ENCODE peak calls at places on chromosomes 3 and 15, in seven cellular contexts. N, U, M, P, B, D and I are unnamed samples.

GRCh38 chr3:50295553-50296166 is 3.4 kb upstream of the IFRD2 start:
- DNase-seq in M (no peak), P (no peak), U (no peak), N (no peak), D (no peak), B (no peak), I (no peak)

GRCh38 chr3:16028604-16029003 is 145.9 kb upstream of the GALNT15 start:
- DNase-seq in P (no peak), M (no peak), D (no peak), N (no peak), B (peak; percentile 92), U (no peak), I (no peak)

GRCh38 chr15:80595391-80595790 is 99.7 kb upstream of the ABHD17C start:
- DNase-seq in M (peak; percentile 43), U (no peak), B (no peak), P (no peak), N (no peak), D (no peak), I (no peak)

GRCh38 chr3:43759297-43759782 is 68.6 kb downstream of the ABHD5 start:
- DNase-seq in D (no peak), M (no peak), B (peak; percentile 80), U (no peak), N (peak; percentile 54), P (no peak), I (no peak)

GRCh38 chr3:156389151-156389760 is 165.7 kb downstream of the SSR3 start:
- DNase-seq in D (no peak), M (no peak), B (no peak), P (no peak), N (no peak), U (no peak), I (no peak)

GRCh38 chr3:2643606-2644005 is 466.6 kb downstream of the IL5RA start:
- DNase-seq in N (no peak), P (no peak), M (no peak), D (no peak), U (no peak), B (no peak), I (no peak)

GRCh38 chr3:156298938-156299337 is 178.6 kb downstream of the KCNAB1 start:
- DNase-seq in D (no peak), U (peak; percentile 55), N (no peak), M (peak; percentile 78), B (no peak), P (no peak), I (no peak)

GRCh38 chr3:31016196-31016595 is 121.7 kb upstream of the GADL1 start:
- DNase-seq in U (no peak), B (no peak), M (no peak), P (no peak), N (no peak), D (no peak), I (no peak)

GRCh38 chr15:52042051-52042851 is 23.2 kb downstream of the MAPK6 start:
- DNase-seq in U (no peak), P (no peak), M (no peak), D (no peak), B (peak; percentile 11), N (no peak), I (no peak)

GRCh38 chr15:66151809-66152208 is 101.7 kb downstream of the MEGF11 start:
- DNase-seq in B (no peak), U (no peak), P (no peak), N (no peak), M (no peak), D (no peak), I (no peak)

GRCh38 chr3:142964150-142964498 is 650 bp upstream of the PAQR9 start:
- DNase-seq in D (no peak), P (no peak), M (no peak), B (peak; percentile 40), N (peak; percentile 23), U (no peak), I (no peak)

GRCh38 chr3:42710323-42711021 is 7.9 kb upstream of the HHATL start:
- DNase-seq in N (no peak), B (no peak), M (no peak), U (no peak), P (no peak), D (no peak), I (peak; percentile 2)

GRCh38 chr15:31440754-31441298 is 114.2 kb downstream of the KLF13 start:
- DNase-seq in M (peak; percentile 82), U (no peak), B (peak; percentile 50), N (peak; percentile 32), P (no peak), D (peak; percentile 42), I (peak; percentile 62)

GRCh38 chr3:114351123-114351821 is 57.4 kb downstream of the TIGIT start:
- DNase-seq in M (no peak), N (no peak), D (no peak), P (no peak), B (no peak), U (no peak), I (no peak)

GRCh38 chr3:134754768-134755559 is 40.1 kb upstream of the EPHB1 start:
- DNase-seq in B (peak; percentile 16), N (peak; percentile 36), P (no peak), D (no peak), M (no peak), U (peak; percentile 25), I (no peak)

GRCh38 chr15:49863431-49864205 is 242.8 kb downstream of the DTWD1 start:
- DNase-seq in P (peak; percentile 66), U (no peak), D (no peak), M (no peak), B (peak; percentile 88), N (no peak), I (no peak)

GRCh38 chr3:42780892-42781700 is 8.0 kb upstream of the CCDC13 start:
- DNase-seq in U (peak; percentile 57), D (no peak), M (no peak), P (no peak), N (peak; percentile 79), B (peak; percentile 62), I (no peak)

DNA sequence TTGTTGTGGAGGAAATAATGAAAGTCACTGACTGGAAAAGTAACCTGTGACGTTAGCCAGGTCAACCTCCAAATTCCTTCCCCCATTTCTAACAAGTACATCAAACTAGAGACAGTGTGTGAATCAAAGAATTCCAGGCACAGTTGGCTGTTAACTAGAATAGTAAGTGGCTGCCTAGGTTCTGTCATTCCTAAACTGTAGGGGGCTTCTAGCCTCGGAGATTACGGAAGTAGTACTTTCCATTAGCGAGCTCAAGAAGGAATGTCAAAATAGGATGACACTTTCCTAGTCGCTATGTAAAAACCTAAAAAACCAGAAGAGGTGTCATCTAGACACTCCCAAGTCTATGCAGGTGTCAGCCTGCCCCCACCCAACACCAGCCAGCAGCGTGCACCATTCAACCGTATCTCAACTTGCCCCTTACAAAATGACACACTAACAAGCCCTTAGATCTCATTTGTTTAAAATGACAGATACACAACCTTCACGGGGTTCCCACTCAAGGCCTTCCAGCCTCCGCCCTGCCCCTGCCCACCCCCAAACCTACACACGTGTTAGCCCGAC is 910 bp downstream of the INO80 start:
- DNase-seq in U (no peak), M (no peak), D (no peak), B (peak; percentile 66), P (peak; percentile 1), N (peak; percentile 66), I (no peak)
- TF ChIP-seq CTCF in U (no peak), M (no peak), D (no peak), B (peak; percentile 32), P (peak; percentile 41), N (peak; percentile 21), I (no peak)

GRCh38 chr3:62567097-62568021 is 194.0 kb upstream of the FEZF2 start:
- DNase-seq in D (peak; percentile 20), B (peak; percentile 86), P (peak; percentile 52), U (peak; percentile 69), M (peak; percentile 80), N (peak; percentile 3), I (peak; percentile 33)
- H3K4me3 ChIP-seq in D (no peak overlapping the region), B (no peak overlapping the region), P (no peak overlapping the region), U (no peak overlapping the region), M (no peak overlapping the region), N (no peak overlapping the region), I (no peak overlapping the region)

DNA sequence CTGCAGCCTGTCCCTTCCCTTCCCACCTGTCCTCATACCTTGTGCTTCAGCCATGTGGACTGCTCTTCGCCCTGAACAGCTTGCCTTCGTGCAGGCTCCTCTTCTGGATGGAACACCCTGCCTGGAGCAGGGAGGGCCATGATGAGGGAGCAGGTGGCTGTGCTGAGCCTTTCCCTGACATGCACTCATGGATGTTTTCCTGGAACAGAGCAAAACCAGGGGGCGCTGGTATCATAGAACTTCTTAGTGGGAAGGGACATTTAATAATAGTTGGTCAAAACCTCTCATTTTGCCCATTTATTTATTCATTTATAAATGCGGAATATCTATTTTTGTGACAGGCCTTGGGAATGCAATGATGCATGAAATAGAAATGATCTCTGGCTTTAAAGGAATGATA is 149.3 kb downstream of the CACNA1D start:
- DNase-seq in B (no peak), M (no peak), D (no peak), U (no peak), P (no peak), N (peak; percentile 38), I (no peak)
- TF ChIP-seq CTCF in B (no peak), M (no peak), D (no peak), U (no peak), P (no peak), N (no peak), I (no peak)

GRCh38 chr3:127003601-127004280 is 20.8 kb downstream of the PLXNA1 start:
- DNase-seq in N (no peak), U (no peak), D (no peak), P (no peak), B (no peak), M (no peak), I (no peak)

GRCh38 chr3:127000792-127001191 is 17.9 kb downstream of the PLXNA1 start:
- DNase-seq in D (no peak), P (no peak), U (no peak), N (no peak), B (no peak), M (no peak), I (no peak)

GRCh38 chr3:127001486-127002194 is 18.7 kb downstream of the PLXNA1 start:
- DNase-seq in P (no peak), M (no peak), B (no peak), U (no peak), D (no peak), N (no peak), I (no peak)

GRCh38 chr3:127003175-127003555 is 20.2 kb downstream of the PLXNA1 start:
- DNase-seq in B (no peak), U (no peak), P (no peak), M (no peak), N (no peak), D (no peak), I (no peak)

DNA sequence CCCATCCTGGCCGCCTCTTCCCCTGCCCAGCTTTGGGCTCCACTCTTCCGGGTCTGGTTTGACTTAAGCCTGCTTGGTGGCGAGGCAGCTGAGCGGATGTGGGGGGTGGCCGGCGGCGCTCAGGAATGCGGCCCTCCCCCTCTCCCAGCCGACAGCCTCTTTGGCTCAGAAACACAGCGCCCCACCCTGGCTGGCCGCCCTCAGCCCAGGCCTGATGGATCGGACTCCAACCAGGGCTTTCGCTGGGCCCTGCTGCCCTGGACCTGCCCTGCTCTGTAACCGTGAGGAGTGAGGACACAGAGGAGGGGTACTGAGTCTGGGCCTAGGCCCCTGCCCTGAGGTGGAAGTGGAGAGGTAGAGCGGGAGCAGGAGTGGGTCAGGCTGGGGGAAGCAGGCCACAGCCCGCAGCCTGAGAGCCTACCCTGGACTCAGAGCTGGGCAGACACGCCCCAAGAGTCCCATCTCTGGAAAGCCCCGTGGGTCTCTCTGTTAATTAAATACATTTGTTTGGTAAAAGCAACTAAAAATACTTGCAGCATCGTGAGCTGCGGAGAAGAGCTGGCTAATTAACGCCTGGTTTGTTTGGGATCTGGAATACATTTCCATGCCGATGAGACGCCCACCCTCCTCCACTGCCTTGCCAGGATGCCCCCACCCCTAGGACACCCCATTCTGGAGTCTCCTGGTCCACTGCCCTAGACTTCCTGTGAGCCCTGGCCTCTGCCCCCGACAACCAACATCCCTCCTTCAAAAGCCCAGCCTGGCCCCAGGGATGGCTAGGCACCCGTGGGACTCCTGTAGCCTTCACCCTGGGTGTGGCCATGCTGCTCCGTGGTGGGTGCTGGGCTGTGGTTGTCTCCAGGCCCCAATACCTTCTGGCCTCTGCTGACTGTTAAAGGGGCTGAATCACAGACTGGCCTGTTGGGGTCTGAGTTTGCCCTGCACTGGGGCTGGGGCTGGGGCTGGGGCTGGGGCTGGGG is 19.6 kb downstream of the PLXNA1 start:
- DNase-seq in D (peak; percentile 88), U (peak; percentile 70), B (peak; percentile 93), N (peak; percentile 91), M (peak; percentile 94), P (peak; percentile 76), I (peak; percentile 89)
- H3K4me3 ChIP-seq in D (no peak overlapping the region), U (no peak overlapping the region), B (peak overlapping the region; percentile 42), N (no peak overlapping the region), M (peak overlapping the region; percentile 42), P (peak overlapping the region; percentile 36), I (no peak overlapping the region)